ENCODE peak calls at places on chromosomes 1 and 21, in four cellular contexts. I is tibial nerve, N is fibroblast of lung, H is H1. F is an unnamed sample.

GRCh38 chr1:30572192-30572591 is 151.2 kb downstream of the MATN1 start:
- DNase-seq in N (no peak), H (no peak), I (no peak), F (no peak)

GRCh38 chr1:46364612-46365011 is 24.0 kb downstream of the NSUN4 start:
- DNase-seq in I (no peak), H (no peak), N (peak), F (no peak)

GRCh38 chr1:93604411-93604810 is 77.2 kb downstream of the BCAR3 start:
- DNase-seq in I (no peak), N (no peak), H (no peak), F (no peak)

GRCh38 chr1:21624577-21625389 is 44.4 kb downstream of the RAP1GAP start:
- DNase-seq in N (no peak), I (no peak), H (no peak), F (no peak)

GRCh38 chr1:163650624-163651023 is 328.9 kb downstream of the NUF2 start:
- DNase-seq in H (no peak), I (no peak), N (no peak), F (no peak)

GRCh38 chr1:91885331-91885715 is 628 bp downstream of the TGFBR3 start:
- DNase-seq in I (no peak), H (no peak), N (no peak), F (no peak)

GRCh38 chr1:24266398-24266941 is 52.7 kb upstream of the GRHL3 start:
- DNase-seq in H (no peak), N (peak), I (no peak), F (no peak)

GRCh38 chr1:156747737-156748669 is 3.5 kb downstream of the HDGF start:
- DNase-seq in H (no peak), I (no peak), N (peak), F (no peak)

GRCh38 chr1:24175033-24175755 is 11.9 kb downstream of the IFNLR1 start:
- DNase-seq in I (no peak), H (no peak), N (no peak), F (no peak)

DNA sequence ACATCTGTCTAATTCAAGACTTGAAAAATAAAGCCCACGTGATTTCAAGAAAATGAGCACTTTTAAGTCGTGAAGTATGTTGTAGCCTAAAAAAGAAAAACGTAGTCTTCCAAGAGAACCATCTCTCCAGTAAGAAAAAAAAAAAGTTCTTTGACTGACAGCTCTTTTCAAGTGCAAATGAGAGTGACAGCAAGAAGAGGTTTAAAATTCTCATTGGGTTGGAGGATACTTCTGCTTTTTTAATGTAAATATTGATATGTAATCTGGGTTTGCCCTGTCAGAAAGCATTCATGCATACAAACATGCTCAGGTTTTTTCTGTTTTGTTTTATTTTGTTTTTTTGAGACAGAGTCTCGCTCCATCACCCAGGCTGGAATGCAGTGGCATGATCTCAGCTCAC is 32.3 kb upstream of the PRDM2 start:
- DNase-seq in I (no peak), N (no peak), H (no peak), F (no peak)
- H3K27ac ChIP-seq in I (no peak), N (no peak), H (no peak), F (no peak)

GRCh38 chr1:230303069-230303468 is 123.1 kb downstream of the PGBD5 start:
- DNase-seq in H (no peak), I (no peak), N (peak), F (no peak)
- TF ChIP-seq CTCF in H (no peak), I (no peak), N (no peak), F (no peak)

DNA sequence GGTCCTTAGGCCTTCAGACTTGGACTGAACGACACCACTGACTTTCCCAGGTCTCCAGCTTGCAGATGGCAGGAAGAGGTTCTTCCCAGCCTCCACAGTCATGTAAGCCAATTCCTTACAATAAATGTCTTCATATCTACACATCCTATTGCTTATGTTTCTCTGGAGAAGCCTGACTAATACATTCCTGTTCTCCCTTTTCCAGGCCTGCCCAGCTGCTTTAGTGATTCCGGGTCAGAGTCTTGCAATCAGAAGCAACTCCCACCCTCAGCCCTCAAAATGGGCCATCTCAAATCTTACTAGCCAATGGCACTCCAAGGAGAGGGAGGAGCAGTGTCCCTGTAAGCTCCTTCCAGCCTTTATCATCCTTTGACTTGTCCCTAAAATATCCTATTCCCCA is 16.4 kb upstream of the CPT2 start:
- DNase-seq in N (peak), I (no peak), H (no peak), F (no peak)
- H3K4me3 ChIP-seq in N (no peak), I (no peak), H (no peak), F (no peak)

DNA sequence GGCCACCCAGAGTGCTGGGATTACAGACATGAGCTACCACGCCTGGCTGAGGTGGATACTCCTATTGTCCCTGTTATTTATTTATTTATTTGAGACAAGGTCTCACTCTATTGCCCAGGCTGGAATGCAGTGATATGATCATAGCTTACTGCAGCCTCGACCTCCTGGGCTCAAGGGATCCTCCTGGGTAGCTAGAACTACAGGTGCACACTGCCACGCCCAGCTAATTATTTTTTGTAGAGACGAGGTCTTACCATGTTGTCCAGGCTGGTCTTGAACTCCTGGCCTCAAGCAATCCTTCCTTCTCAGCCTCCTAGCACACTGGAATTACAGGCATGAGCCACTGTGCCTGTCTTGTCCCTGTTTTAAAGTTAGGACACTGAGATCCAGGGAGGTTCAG is 5.2 kb downstream of the LDLRAP1 start:
- DNase-seq in H (no peak), N (no peak), I (no peak), F (no peak)
- H3K27ac ChIP-seq in H (no peak), N (no peak), I (peak), F (peak)

DNA sequence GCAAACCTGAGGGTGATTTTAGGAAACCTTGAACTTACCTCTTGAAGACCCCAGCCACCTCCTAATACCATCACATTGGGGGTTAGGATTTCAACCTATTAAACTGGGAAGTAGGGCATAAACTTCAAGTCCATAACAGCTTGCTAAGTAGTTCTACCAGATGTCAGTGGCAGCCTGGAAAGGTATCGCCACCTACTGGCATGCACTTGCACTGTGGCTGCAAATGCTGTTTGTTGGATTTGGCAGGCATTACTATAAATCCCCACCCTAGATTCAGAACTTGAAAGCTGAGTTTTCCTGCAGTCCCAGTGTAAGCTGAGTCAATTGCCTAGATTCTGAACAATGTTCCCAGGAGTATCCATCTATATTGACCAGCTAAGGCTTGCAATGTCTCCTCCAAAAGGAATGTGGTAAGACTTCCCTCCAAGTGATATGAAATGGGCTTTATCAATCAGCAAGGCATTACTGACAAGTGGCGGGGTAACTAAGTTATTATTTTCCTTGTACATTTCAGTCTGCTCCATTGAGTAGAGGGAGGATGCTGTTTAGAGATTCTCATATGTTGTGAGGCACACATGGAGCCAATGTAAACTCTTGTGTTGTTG is 474.5 kb downstream of the PTPRC start:
- DNase-seq in N (peak), I (no peak), H (peak), F (peak)
- TF ChIP-seq CTCF in N (peak), I (peak), H (peak), F (peak)

GRCh38 chr21:45572231-45572630 is 30.0 kb upstream of the SLC19A1 start:
- DNase-seq in H (no peak), I (no peak), N (no peak), F (no peak)

GRCh38 chr21:45570071-45570470 is 27.8 kb upstream of the SLC19A1 start:
- DNase-seq in N (no peak), H (no peak), I (no peak), F (no peak)

GRCh38 chr21:45571641-45572040 is 29.4 kb upstream of the SLC19A1 start:
- DNase-seq in I (no peak), N (no peak), H (no peak), F (no peak)

GRCh38 chr21:45572783-45573451 is 30.7 kb upstream of the SLC19A1 start:
- DNase-seq in I (peak), H (no peak), N (no peak), F (no peak)

GRCh38 chr21:45570826-45571601 is 28.8 kb upstream of the SLC19A1 start:
- DNase-seq in H (no peak), I (no peak), N (peak), F (no peak)
- H3K4me3 ChIP-seq in H (no peak), I (no peak), N (no peak), F (no peak)

GRCh38 chr1:237542525-237543418 is 347.9 kb downstream of the ZP4 start:
- DNase-seq in I (no peak), H (no peak), N (no peak), F (no peak)
- H3K27ac ChIP-seq in I (no peak), H (no peak), N (no peak), F (no peak)

F was measured in dorsolateral prefrontal cortex.